ENCODE peak calls at places on chromosomes 4 and X, in nine cellular contexts. H, A, E, B, Q, O, K, Y and D are unnamed samples. For H3K4me1, the result is how much of the 10 kb centered on the place peaks cover.

GRCh38 chr4:84887824-84888223 is 78.7 kb downstream of the WDFY3 start:
- DNase-seq in Q (no peak), E (no peak), B (no peak), Y (peak), K (no peak), A (no peak), H (no peak), O (no peak), D (no peak)

GRCh38 chr4:141158219-141158618 is 24.9 kb upstream of the RNF150 start:
- DNase-seq in K (no peak), Y (peak), H (no peak), O (peak), E (no peak), Q (no peak), A (no peak), B (no peak), D (no peak)

GRCh38 chrX:18883961-18884765 is 99.8 kb downstream of the PHKA2 start:
- DNase-seq in K (no peak), O (no peak), Q (no peak), H (no peak), A (no peak), Y (no peak), E (no peak), B (no peak), D (no peak)

GRCh38 chrX:128020701-128021100 is 31.5 kb downstream of the ACTRT1 start:
- DNase-seq in Q (no peak), O (no peak), K (no peak), A (no peak), H (no peak), B (no peak), Y (peak), E (no peak), D (no peak)

GRCh38 chrX:37423864-37424569 is 74.9 kb downstream of the PRRG1 start:
- DNase-seq in H (no peak), O (no peak), K (no peak), A (no peak), B (no peak), Q (no peak), E (no peak), Y (peak), D (no peak)

GRCh38 chr4:1113311-1114009 is at the start of gene RNF212:
- DNase-seq in O (peak), K (peak), Y (no peak), Q (no peak), A (peak), H (peak), E (no peak), B (no peak), D (no peak)

GRCh38 chrX:107716816-107717700 is 58.5 kb downstream of the TSC22D3 start:
- DNase-seq in Q (peak), K (peak), A (peak), O (peak), B (peak), E (peak), Y (peak), H (peak), D (peak)

GRCh38 chrX:109390556-109390955 is 91.3 kb downstream of the GUCY2F start:
- DNase-seq in Q (no peak), H (no peak), B (no peak), A (no peak), K (no peak), O (no peak), E (no peak), Y (no peak), D (no peak)

GRCh38 chrX:124887572-124887971 is 432.1 kb upstream of the TEX13C start:
- DNase-seq in O (no peak), Y (no peak), Q (no peak), A (no peak), E (no peak), H (no peak), B (no peak), K (no peak), D (no peak)

GRCh38 chr4:156169011-156169410 is 215.3 kb upstream of the CTSO start:
- DNase-seq in H (no peak), K (no peak), Q (peak), B (no peak), E (peak), Y (peak), A (no peak), O (peak), D (no peak)

GRCh38 chr4:40337523-40337922 is 2.4 kb downstream of the CHRNA9 start:
- DNase-seq in H (no peak), A (no peak), K (no peak), Y (no peak), B (no peak), O (no peak), E (no peak), Q (no peak), D (no peak)

GRCh38 chr4:40335508-40335860 is 351 bp downstream of the CHRNA9 start:
- DNase-seq in K (no peak), Y (peak), E (no peak), Q (no peak), H (no peak), B (no peak), O (no peak), A (no peak), D (no peak)

GRCh38 chr4:40337081-40337480 is 1.9 kb downstream of the CHRNA9 start:
- DNase-seq in K (no peak), E (no peak), B (no peak), Q (no peak), O (no peak), A (no peak), H (no peak), Y (no peak), D (no peak)

GRCh38 chr4:40334591-40335507 is at the start of gene CHRNA9:
- DNase-seq in Y (no peak), B (no peak), E (no peak), K (no peak), A (no peak), Q (no peak), H (no peak), O (peak), D (no peak)

DNA sequence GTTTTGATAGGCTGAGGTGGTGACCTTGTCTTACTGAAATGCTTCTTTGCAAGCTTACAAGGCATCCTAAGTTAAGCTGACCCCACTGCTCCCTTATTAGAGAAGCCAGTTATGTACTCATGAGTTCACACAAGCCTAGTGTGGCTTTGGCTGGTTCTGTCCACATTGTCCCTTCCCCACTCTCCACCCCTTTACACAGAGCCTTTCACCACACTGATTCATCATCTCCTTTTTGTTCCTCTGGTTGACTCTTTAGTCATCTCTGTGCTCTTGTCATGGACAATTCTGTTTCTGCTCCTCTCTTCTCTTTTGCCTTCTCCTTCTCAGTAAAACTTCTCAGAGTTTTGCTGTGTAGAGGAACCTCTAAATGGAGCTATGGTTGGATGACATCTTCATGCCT is 4.9 kb downstream of the CHRNA9 start:
- DNase-seq in H (no peak), K (no peak), Y (no peak), A (no peak), E (no peak), B (no peak), O (no peak), Q (no peak), D (no peak)
- H3K4me1 ChIP-seq in H (under half), K (under half), Y (under half), A (under half), E (under half), B (under half), O (under half), Q (under half), D (under half)

GRCh38 chr4:186829740-186830449 is 106.2 kb upstream of the FAT1 start:
- DNase-seq in O (no peak), H (no peak), K (no peak), Y (peak), A (no peak), B (no peak), E (no peak), Q (no peak), D (no peak)
- H3K27ac ChIP-seq in O (no peak), H (peak), K (no peak), Y (peak), A (no peak), B (no peak), E (no peak), Q (no peak), D (no peak)

DNA sequence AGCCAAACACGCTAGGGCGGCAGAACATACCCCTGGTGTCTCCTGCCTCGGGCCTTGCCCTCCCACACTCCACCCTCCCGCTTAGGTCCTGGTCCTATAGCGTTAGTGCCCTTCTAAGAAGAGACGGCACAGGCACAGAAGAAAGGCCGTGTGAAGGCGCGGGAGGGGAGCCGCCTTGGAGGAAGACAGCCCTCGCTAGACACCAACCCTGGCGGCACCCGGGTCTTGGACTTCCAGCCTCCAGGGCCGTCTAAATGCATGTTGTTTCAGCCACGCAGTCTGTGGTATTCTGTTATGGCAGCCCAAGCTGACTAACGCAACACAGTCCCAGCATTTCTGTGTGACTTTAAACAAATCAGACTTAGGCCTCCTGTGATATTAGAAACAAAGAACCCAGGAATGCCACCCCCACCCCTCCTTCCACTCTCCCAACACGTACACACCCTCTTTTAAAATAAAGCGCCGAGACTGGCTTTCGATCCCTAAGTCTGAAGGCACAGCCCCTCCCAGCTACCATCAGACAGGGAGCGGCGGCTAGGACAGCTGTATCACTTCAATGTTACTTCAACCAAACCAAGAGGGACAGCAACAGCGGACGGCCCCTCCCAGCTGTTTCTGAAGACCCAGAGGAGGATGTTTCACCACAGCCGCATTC is 128.0 kb downstream of the AFAP1 start:
- DNase-seq in H (no peak), K (no peak), O (peak), A (peak), B (no peak), Y (peak), Q (peak), E (peak), D (no peak)
- H3K4me1 ChIP-seq in H (under half), K (under half), O (under half), A (half or more), B (under half), Y (under half), Q (under half), E (under half), D (under half)

DNA sequence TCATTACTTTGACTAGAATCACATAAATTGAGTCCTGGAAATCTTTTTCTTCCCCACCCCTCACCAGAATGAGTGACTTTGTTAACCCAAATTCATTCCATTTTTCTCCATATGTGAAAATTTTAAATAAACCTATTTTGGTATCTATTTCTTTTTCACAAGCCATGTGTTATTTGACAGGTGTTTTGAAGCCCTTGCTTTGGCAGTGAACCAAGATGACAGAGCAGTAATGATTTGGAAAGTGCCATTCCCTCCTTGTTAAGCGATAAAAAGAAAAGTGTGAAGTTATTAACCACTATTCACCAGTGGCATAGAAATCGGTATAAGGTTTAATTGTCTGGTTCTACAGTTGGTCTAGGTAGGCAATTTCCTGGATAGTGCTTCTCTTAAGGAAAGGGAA is 66.1 kb downstream of the POLA1 start:
- DNase-seq in E (no peak), Q (no peak), H (no peak), A (no peak), B (no peak), Y (no peak), O (no peak), K (no peak), D (no peak)
- H3K27ac ChIP-seq in E (no peak), Q (no peak), H (no peak), A (no peak), B (no peak), Y (no peak), O (no peak), K (no peak), D (no peak)

DNA sequence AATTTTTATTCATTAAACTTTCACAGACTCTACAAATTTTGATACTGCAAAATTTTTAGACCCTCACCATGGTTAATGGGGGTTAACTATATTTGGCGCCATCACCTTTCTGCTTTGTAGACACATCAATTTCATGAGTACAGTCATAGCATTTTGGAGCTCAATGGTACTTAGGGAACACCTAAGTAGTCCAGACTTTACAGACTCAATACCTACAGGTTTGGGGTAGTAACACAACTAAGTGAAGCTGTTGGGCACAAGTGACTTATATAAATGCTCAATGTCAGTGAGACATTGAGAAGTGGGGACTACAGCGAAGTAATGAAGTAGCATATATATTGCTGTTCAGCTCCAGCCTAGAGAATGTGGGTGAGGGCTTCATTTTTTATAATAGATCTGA is 7.5 kb downstream of the GPRIN3 start:
- DNase-seq in B (no peak), K (no peak), O (no peak), Q (no peak), A (no peak), Y (no peak), E (no peak), H (no peak), D (no peak)
- H3K4me1 ChIP-seq in B (under half), K (half or more), O (under half), Q (under half), A (under half), Y (under half), E (under half), H (half or more), D (under half)